ENCODE peak calls at places on chromosome 4, in seven cellular contexts. K, I, A, U, X, S and R are unnamed samples. For H3K4me1, the result is how much of the 10 kb centered on the place peaks cover.

GRCh38 chr4:6198278-6198677 is 2.1 kb downstream of the JAKMIP1 start:
- DNase-seq in A (no peak), K (no peak), X (peak), S (no peak), I (no peak), U (no peak), R (no peak)

GRCh38 chr4:92521941-92522340 is 218.2 kb downstream of the GRID2 start:
- DNase-seq in S (no peak), X (no peak), U (no peak), K (no peak), A (no peak), I (no peak), R (no peak)

GRCh38 chr4:165766976-165767375 is 106.1 kb upstream of the TLL1 start:
- DNase-seq in I (no peak), K (no peak), X (no peak), U (no peak), S (no peak), A (no peak), R (no peak)

GRCh38 chr4:110667670-110668069 is 44.8 kb upstream of the PITX2 start:
- DNase-seq in K (no peak), S (no peak), X (no peak), U (no peak), A (no peak), I (no peak), R (no peak)

GRCh38 chr4:158861766-158862165 is 92.9 kb downstream of the FNIP2 start:
- DNase-seq in A (no peak), I (no peak), S (no peak), X (no peak), K (no peak), U (no peak), R (no peak)

GRCh38 chr4:173450281-173450680 is 51.4 kb upstream of the SCRG1 start:
- DNase-seq in U (peak), S (no peak), K (no peak), X (no peak), I (no peak), A (no peak), R (no peak)

GRCh38 chr4:53705151-53705764 is 114.0 kb upstream of the LNX1 start:
- DNase-seq in A (no peak), K (no peak), X (no peak), I (no peak), U (no peak), S (no peak), R (no peak)

GRCh38 chr4:104763554-104764210 is 269.0 kb upstream of the CXXC4 start:
- DNase-seq in A (no peak), X (no peak), U (no peak), K (no peak), S (no peak), I (no peak), R (no peak)

GRCh38 chr4:4763815-4764202 is 95.7 kb upstream of the MSX1 start:
- DNase-seq in I (no peak), X (no peak), K (peak), U (peak), S (no peak), A (no peak), R (no peak)

GRCh38 chr4:79918292-79918691 is 154.7 kb downstream of the ANTXR2 start:
- DNase-seq in X (no peak), S (no peak), A (no peak), K (no peak), I (no peak), U (no peak), R (no peak)

GRCh38 chr4:7798215-7798995 is 141.3 kb downstream of the AFAP1 start:
- DNase-seq in S (peak), I (no peak), A (no peak), K (peak), U (peak), X (no peak), R (no peak)
- TF ChIP-seq CTCF in S (no peak), I (no peak), A (no peak), K (no peak), U (no peak), X (no peak), R (no peak)

GRCh38 chr4:17492058-17492741 is 19.7 kb downstream of the QDPR start:
- DNase-seq in K (no peak), A (peak), I (no peak), S (no peak), U (no peak), X (no peak), R (no peak)

GRCh38 chr4:17489721-17490120 is 22.2 kb downstream of the QDPR start:
- DNase-seq in U (no peak), K (no peak), S (no peak), I (no peak), A (no peak), X (no peak), R (no peak)

GRCh38 chr4:17489123-17489522 is 22.8 kb downstream of the QDPR start:
- DNase-seq in A (no peak), X (no peak), S (no peak), K (no peak), I (no peak), U (no peak), R (no peak)

GRCh38 chr4:17491196-17491595 is 20.7 kb downstream of the QDPR start:
- DNase-seq in S (no peak), U (no peak), X (no peak), I (no peak), K (no peak), A (no peak), R (no peak)

GRCh38 chr4:17490575-17491059 is 21.3 kb downstream of the QDPR start:
- DNase-seq in K (no peak), S (no peak), A (peak), U (no peak), I (no peak), X (no peak), R (no peak)
- H3K27ac ChIP-seq in K (no peak), S (no peak), A (no peak), U (no peak), I (no peak), X (no peak), R (no peak)

GRCh38 chr4:139824882-139825522 is 159.4 kb downstream of the MGST2 start:
- DNase-seq in S (no peak), A (no peak), K (no peak), X (no peak), I (no peak), U (no peak), R (peak)

GRCh38 chr4:139823746-139824145 is 158.1 kb downstream of the MGST2 start:
- DNase-seq in K (no peak), S (no peak), U (no peak), X (no peak), I (no peak), A (no peak), R (no peak)

GRCh38 chr4:139822391-139822790 is 156.8 kb downstream of the MGST2 start:
- DNase-seq in S (no peak), X (no peak), I (no peak), A (no peak), K (no peak), U (no peak), R (no peak)

GRCh38 chr4:139825523-139826014 is 159.9 kb downstream of the MGST2 start:
- DNase-seq in A (no peak), I (no peak), U (no peak), K (no peak), S (no peak), X (no peak), R (no peak)

DNA sequence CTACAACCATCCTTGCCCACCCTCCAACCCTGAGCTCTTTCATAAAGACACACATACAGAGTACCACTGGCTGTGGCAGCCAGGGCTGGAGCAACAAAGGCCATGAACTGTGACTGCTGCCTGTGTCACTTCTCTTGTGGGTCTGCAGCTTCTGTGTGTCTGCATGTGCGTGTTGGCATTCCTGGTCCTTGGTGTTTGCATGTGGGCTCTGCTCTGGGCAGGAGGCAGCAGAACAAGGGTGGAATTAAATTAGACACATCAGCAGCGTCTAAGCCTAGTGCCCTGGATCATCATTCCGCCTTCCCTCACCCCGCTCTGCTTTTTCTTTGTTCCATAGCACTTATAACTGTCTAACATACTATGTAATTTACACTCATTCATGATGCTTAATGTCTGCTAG is 157.7 kb downstream of the MGST2 start:
- DNase-seq in X (no peak), I (no peak), A (no peak), K (no peak), S (no peak), U (no peak), R (no peak)
- H3K4me1 ChIP-seq in X (under half), I (under half), A (under half), K (under half), S (under half), U (under half), R (under half)

DNA sequence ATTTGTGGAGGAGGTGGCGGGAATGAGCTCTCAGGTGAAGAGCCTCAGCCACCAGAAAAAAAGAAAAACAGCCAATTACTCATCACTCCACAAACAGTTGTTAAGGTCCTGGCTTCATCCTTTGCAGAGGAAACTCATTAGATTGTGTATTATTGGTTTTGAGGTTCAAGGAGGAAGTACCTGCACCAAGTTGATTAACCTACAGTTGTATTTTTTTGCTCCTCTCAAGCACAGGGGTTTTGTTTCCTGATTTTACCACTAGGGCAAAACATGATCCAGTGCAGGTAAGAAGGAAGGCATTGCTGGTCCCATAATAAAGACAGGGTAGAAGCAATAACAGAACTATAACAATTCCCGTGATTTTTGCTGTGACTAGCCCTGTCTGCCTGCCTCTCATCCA is 84.0 kb upstream of the QRFPR start:
- DNase-seq in I (no peak), K (no peak), X (no peak), A (no peak), U (no peak), S (no peak), R (no peak)
- TF ChIP-seq CTCF in I (no peak), K (peak), X (no peak), A (no peak), U (no peak), S (no peak), R (no peak)

DNA sequence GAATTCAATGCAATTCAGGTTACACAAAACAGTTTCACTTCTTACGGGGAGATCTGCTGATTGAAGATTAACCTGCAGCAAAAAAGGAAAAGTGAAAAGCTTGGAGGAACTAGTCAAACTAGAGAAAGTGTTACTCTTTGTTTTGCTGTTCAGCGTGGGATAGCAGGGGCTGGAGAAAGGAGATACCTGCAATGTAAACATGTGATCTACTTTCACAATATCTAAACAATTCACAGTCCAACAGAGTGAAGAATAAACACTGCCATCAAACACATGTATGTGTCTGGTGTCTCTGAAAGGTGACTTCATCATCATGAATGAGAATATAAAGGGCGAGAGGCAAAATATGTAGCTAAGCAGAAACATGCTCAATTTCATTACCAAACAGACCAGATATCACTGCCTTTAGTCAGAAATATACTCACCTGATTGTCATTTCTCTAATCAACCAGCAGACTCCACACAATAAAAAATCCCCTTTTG is 26.4 kb downstream of the NIPAL1 start:
- DNase-seq in S (no peak), U (no peak), K (no peak), I (no peak), X (no peak), A (no peak), R (no peak)
- H3K27ac ChIP-seq in S (no peak), U (no peak), K (no peak), I (no peak), X (no peak), A (peak), R (no peak)

DNA sequence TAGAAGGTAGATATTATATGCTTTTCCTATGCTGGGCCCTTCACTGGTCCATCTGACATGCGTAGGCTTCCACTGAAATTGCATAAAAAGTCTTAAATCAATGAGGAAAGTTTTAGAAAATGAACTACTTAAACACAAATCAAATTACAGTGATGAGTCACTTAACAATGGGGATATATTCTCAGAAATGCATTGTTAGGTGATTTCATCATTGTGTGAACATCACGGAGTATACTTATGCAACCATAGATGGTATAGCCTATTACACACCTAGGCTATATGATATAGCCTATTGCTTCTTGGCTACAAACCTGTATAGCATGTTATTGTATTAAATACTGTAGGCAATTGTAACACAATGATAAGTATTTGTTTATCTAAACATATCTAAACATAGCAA is 10.3 kb downstream of the STAP1 start:
- DNase-seq in A (no peak), U (peak), S (no peak), K (no peak), X (no peak), I (no peak), R (no peak)
- H3K4me1 ChIP-seq in A (under half), U (under half), S (under half), K (under half), X (under half), I (under half), R (under half)

GRCh38 chr4:153603258-153603657 is 80.8 kb upstream of the TLR2 start:
- DNase-seq in S (no peak), I (no peak), K (no peak), A (no peak), U (no peak), X (no peak), R (no peak)

GRCh38 chr4:153602758-153603157 is 81.3 kb upstream of the TLR2 start:
- DNase-seq in U (no peak), X (no peak), A (no peak), K (no peak), S (no peak), I (no peak), R (no peak)

DNA sequence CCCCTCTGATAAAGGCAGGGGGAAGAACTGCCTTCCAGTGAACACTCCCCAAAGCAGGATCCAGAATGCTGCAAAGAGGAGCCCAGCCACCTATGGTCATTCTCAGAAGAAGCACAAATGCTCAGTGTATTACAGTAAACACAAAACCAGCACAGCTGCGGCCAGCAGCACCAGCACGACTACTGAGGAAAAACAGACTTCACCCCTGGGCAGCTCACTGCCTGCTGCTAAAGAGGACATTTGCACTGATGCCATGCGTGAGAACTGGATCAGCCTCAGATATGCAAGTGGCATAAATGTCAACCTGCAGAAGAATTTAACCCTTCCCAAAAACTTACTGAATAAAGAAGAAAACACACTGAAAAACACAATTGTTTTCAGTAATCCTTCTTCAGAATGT is 80.2 kb upstream of the TLR2 start:
- DNase-seq in A (no peak), I (no peak), K (no peak), X (no peak), U (no peak), S (no peak), R (no peak)
- TF ChIP-seq CTCF in A (no peak), I (no peak), K (no peak), X (no peak), U (no peak), S (no peak), R (no peak)

GRCh38 chr4:103086565-103086964 is 10.0 kb upstream of the SLC9B2 start:
- DNase-seq in X (no peak), S (no peak), U (no peak), A (no peak), K (no peak), I (no peak), R (no peak)
- H3K27ac ChIP-seq in X (no peak), S (no peak), U (no peak), A (no peak), K (no peak), I (no peak), R (no peak)

GRCh38 chr4:87105101-87105852 is 115.1 kb downstream of the KLHL8 start:
- DNase-seq in K (no peak), A (no peak), S (no peak), U (no peak), I (no peak), X (no peak), R (no peak)
- H3K4me1 ChIP-seq in K (under half), A (under half), S (under half), U (under half), I (under half), X (under half), R (half or more)

GRCh38 chr4:3443750-3444309 is 2.1 kb downstream of the HGFAC start:
- DNase-seq in I (no peak), X (no peak), U (no peak), K (no peak), A (no peak), S (no peak), R (no peak)
- TF ChIP-seq CTCF in I (no peak), X (no peak), U (no peak), K (no peak), A (no peak), S (peak), R (no peak)